ENCODE peak calls at places on chromosomes 12 and 14, in ten cellular contexts. One of them, this sample, is unnamed.

GRCh38 chr14:68939893-68940613 is 39.0 kb downstream of the ACTN1 start:
- DNase-seq in GOT3: peak
- DNase-seq in amniotic stem cell: peak
- DNase-seq in breast epithelium: peak
- DNase-seq in astrocyte of the cerebellum: peak
- DNase-seq in stomach: peak
- DNase-seq in activated CD4-positive, alpha-beta T cell treated with anti-CD3 and anti-CD28 coated beads for 24 hours: no peak
- DNase-seq in germinal center: no peak
- DNase-seq in NCI-H510A treated with DMSO at 0.1 percent for 48 hours: peak
- DNase-seq in HCT116: no peak
- DNase-seq in this sample: peak

GRCh38 chr12:22409071-22409951 is 74.8 kb upstream of the ST8SIA1 start:
- DNase-seq in GOT3: no peak
- DNase-seq in amniotic stem cell: no peak
- DNase-seq in breast epithelium: no peak
- DNase-seq in astrocyte of the cerebellum: peak
- DNase-seq in stomach: no peak
- DNase-seq in activated CD4-positive, alpha-beta T cell treated with anti-CD3 and anti-CD28 coated beads for 24 hours: peak
- DNase-seq in germinal center: no peak
- DNase-seq in NCI-H510A treated with DMSO at 0.1 percent for 48 hours: no peak
- DNase-seq in HCT116: no peak
- DNase-seq in this sample: no peak

GRCh38 chr14:65239143-65239672 is 136.9 kb upstream of the MAX start:
- DNase-seq in GOT3: no peak
- DNase-seq in amniotic stem cell: no peak
- DNase-seq in breast epithelium: no peak
- DNase-seq in astrocyte of the cerebellum: peak
- DNase-seq in stomach: no peak
- DNase-seq in activated CD4-positive, alpha-beta T cell treated with anti-CD3 and anti-CD28 coated beads for 24 hours: no peak
- DNase-seq in germinal center: no peak
- DNase-seq in NCI-H510A treated with DMSO at 0.1 percent for 48 hours: no peak
- DNase-seq in HCT116: no peak
- DNase-seq in this sample: no peak

GRCh38 chr14:80003138-80003537 is 208.2 kb downstream of the DIO2 start:
- DNase-seq in GOT3: no peak
- DNase-seq in amniotic stem cell: no peak
- DNase-seq in breast epithelium: no peak
- DNase-seq in astrocyte of the cerebellum: no peak
- DNase-seq in stomach: no peak
- DNase-seq in activated CD4-positive, alpha-beta T cell treated with anti-CD3 and anti-CD28 coated beads for 24 hours: no peak
- DNase-seq in germinal center: no peak
- DNase-seq in NCI-H510A treated with DMSO at 0.1 percent for 48 hours: peak
- DNase-seq in HCT116: no peak
- DNase-seq in this sample: no peak

GRCh38 chr12:21991526-21991925 is 50.3 kb upstream of the ABCC9 start:
- DNase-seq in GOT3: no peak
- DNase-seq in amniotic stem cell: no peak
- DNase-seq in breast epithelium: no peak
- DNase-seq in astrocyte of the cerebellum: no peak
- DNase-seq in stomach: no peak
- DNase-seq in activated CD4-positive, alpha-beta T cell treated with anti-CD3 and anti-CD28 coated beads for 24 hours: no peak
- DNase-seq in germinal center: no peak
- DNase-seq in NCI-H510A treated with DMSO at 0.1 percent for 48 hours: no peak
- DNase-seq in HCT116: no peak
- DNase-seq in this sample: no peak

GRCh38 chr14:36996857-36997590 is 175.4 kb downstream of the SLC25A21 start:
- DNase-seq in GOT3: no peak
- DNase-seq in amniotic stem cell: no peak
- DNase-seq in breast epithelium: no peak
- DNase-seq in astrocyte of the cerebellum: no peak
- DNase-seq in stomach: no peak
- DNase-seq in activated CD4-positive, alpha-beta T cell treated with anti-CD3 and anti-CD28 coated beads for 24 hours: no peak
- DNase-seq in germinal center: no peak
- DNase-seq in NCI-H510A treated with DMSO at 0.1 percent for 48 hours: no peak
- DNase-seq in HCT116: no peak
- DNase-seq in this sample: no peak

GRCh38 chr12:52020539-52021336 is 14.0 kb downstream of the TAMALIN start:
- DNase-seq in GOT3: no peak
- DNase-seq in amniotic stem cell: no peak
- DNase-seq in breast epithelium: no peak
- DNase-seq in astrocyte of the cerebellum: no peak
- DNase-seq in stomach: peak
- DNase-seq in activated CD4-positive, alpha-beta T cell treated with anti-CD3 and anti-CD28 coated beads for 24 hours: no peak
- DNase-seq in germinal center: peak
- DNase-seq in NCI-H510A treated with DMSO at 0.1 percent for 48 hours: peak
- DNase-seq in HCT116: no peak
- DNase-seq in this sample: no peak

GRCh38 chr14:102883028-102883953 is 39.2 kb upstream of the AMN start:
- DNase-seq in GOT3: no peak
- DNase-seq in amniotic stem cell: no peak
- DNase-seq in breast epithelium: no peak
- DNase-seq in astrocyte of the cerebellum: no peak
- DNase-seq in stomach: no peak
- DNase-seq in activated CD4-positive, alpha-beta T cell treated with anti-CD3 and anti-CD28 coated beads for 24 hours: no peak
- DNase-seq in germinal center: no peak
- DNase-seq in NCI-H510A treated with DMSO at 0.1 percent for 48 hours: no peak
- DNase-seq in HCT116: no peak
- DNase-seq in this sample: no peak

GRCh38 chr12:94074970-94075695 is 73.2 kb upstream of the PLXNC1 start:
- DNase-seq in GOT3: no peak
- DNase-seq in amniotic stem cell: peak
- DNase-seq in breast epithelium: peak
- DNase-seq in astrocyte of the cerebellum: peak
- DNase-seq in stomach: peak
- DNase-seq in activated CD4-positive, alpha-beta T cell treated with anti-CD3 and anti-CD28 coated beads for 24 hours: no peak
- DNase-seq in germinal center: no peak
- DNase-seq in NCI-H510A treated with DMSO at 0.1 percent for 48 hours: peak
- DNase-seq in HCT116: peak
- DNase-seq in this sample: peak

GRCh38 chr14:79552778-79553177 is 658.5 kb downstream of the DIO2 start:
- DNase-seq in GOT3: no peak
- DNase-seq in amniotic stem cell: no peak
- DNase-seq in breast epithelium: no peak
- DNase-seq in astrocyte of the cerebellum: no peak
- DNase-seq in stomach: no peak
- DNase-seq in activated CD4-positive, alpha-beta T cell treated with anti-CD3 and anti-CD28 coated beads for 24 hours: no peak
- DNase-seq in germinal center: no peak
- DNase-seq in NCI-H510A treated with DMSO at 0.1 percent for 48 hours: no peak
- DNase-seq in HCT116: no peak
- DNase-seq in this sample: no peak

GRCh38 chr14:71374989-71375388 is 467.7 kb downstream of the PCNX1 start:
- DNase-seq in GOT3: no peak
- DNase-seq in amniotic stem cell: no peak
- DNase-seq in breast epithelium: no peak
- DNase-seq in astrocyte of the cerebellum: no peak
- DNase-seq in stomach: no peak
- DNase-seq in activated CD4-positive, alpha-beta T cell treated with anti-CD3 and anti-CD28 coated beads for 24 hours: no peak
- DNase-seq in germinal center: no peak
- DNase-seq in NCI-H510A treated with DMSO at 0.1 percent for 48 hours: no peak
- DNase-seq in HCT116: no peak
- DNase-seq in this sample: no peak

GRCh38 chr12:113479578-113480335 is 8.1 kb upstream of the LHX5 start:
- DNase-seq in GOT3: no peak
- DNase-seq in amniotic stem cell: no peak
- DNase-seq in breast epithelium: no peak
- DNase-seq in astrocyte of the cerebellum: peak
- DNase-seq in stomach: no peak
- DNase-seq in activated CD4-positive, alpha-beta T cell treated with anti-CD3 and anti-CD28 coated beads for 24 hours: no peak
- DNase-seq in germinal center: peak
- DNase-seq in NCI-H510A treated with DMSO at 0.1 percent for 48 hours: peak
- DNase-seq in HCT116: no peak
- DNase-seq in this sample: peak

GRCh38 chr12:59839514-59839913 is 243.7 kb downstream of the SLC16A7 start:
- DNase-seq in GOT3: no peak
- DNase-seq in amniotic stem cell: no peak
- DNase-seq in breast epithelium: no peak
- DNase-seq in astrocyte of the cerebellum: no peak
- DNase-seq in stomach: no peak
- DNase-seq in activated CD4-positive, alpha-beta T cell treated with anti-CD3 and anti-CD28 coated beads for 24 hours: no peak
- DNase-seq in germinal center: no peak
- DNase-seq in NCI-H510A treated with DMSO at 0.1 percent for 48 hours: no peak
- DNase-seq in HCT116: no peak
- DNase-seq in this sample: no peak